ENCODE peak calls at places on chromosomes 2 and 18, in five cellular contexts. U, E, R, N and W are unnamed samples.

GRCh38 chr2:191038241-191038725 is 24.3 kb upstream of the STAT1 start:
- DNase-seq in N (no peak), R (no peak), U (no peak), E (peak), W (no peak)

GRCh38 chr2:27723372-27724144 is 48.0 kb upstream of the MRPL33 start:
- DNase-seq in U (peak), E (peak), R (peak), N (peak), W (peak)

GRCh38 chr2:12456293-12457151 is 260.2 kb upstream of the TRIB2 start:
- DNase-seq in N (peak), U (peak), E (peak), R (peak), W (peak)

GRCh38 chr2:24491626-24492282 is 700 bp downstream of the NCOA1 start:
- DNase-seq in E (no peak), N (peak), U (peak), R (no peak), W (peak)

GRCh38 chr2:133568172-133568571 is at the start of gene NCKAP5:
- DNase-seq in R (peak), E (peak), N (peak), U (no peak), W (peak)

GRCh38 chr2:171522804-171523338 is 597 bp downstream of the CYBRD1 start:
- DNase-seq in U (peak), N (peak), E (no peak), R (no peak), W (no peak)

GRCh38 chr18:73674466-73674865 is 473.2 kb downstream of the FBXO15 start:
- DNase-seq in E (no peak), R (no peak), N (no peak), U (no peak), W (no peak)

GRCh38 chr2:67574230-67574629 is 177.1 kb downstream of the ETAA1 start:
- DNase-seq in U (no peak), E (peak), N (no peak), R (no peak), W (no peak)

DNA sequence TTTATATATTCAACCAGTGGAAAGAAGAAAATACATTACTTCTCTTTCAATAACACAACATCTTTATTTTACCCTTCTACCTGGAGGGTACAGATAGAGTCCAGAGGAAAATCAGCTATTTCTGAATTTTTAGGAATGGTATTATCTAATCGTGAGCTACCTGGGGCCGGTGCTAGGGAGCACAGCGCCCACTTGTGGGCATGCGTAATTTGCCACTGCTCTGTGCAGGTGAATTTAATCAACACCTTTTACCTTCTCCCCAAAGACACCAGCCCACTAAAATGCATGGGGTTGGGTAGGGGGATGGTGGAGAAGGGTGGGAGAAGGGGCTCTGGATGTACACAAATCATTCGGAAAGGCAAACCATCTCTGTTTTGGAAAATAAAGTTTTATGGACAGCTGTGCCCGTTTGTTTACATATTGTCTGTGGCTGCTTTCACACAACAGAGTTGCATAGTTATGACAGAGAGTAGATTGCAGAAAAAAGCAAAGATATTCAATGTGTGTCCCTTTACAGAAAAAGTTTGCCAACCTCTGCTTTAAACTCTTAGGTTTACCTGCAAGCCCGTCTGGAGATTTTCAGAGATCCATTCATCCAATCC is 51.5 kb upstream of the DCC start:
- DNase-seq in R (no peak), U (no peak), E (no peak), N (no peak), W (peak)
- TF ChIP-seq CTCF in R (peak), U (no peak), E (peak), N (peak), W (peak)

GRCh38 chr18:47172476-47172875 is 3.7 kb downstream of the IER3IP1 start:
- DNase-seq in U (no peak), E (no peak), R (no peak), N (no peak), W (no peak)

GRCh38 chr18:47174545-47175116 is 1.5 kb downstream of the IER3IP1 start:
- DNase-seq in U (no peak), R (no peak), E (no peak), N (no peak), W (peak)

GRCh38 chr18:47180765-47181164 is 4.6 kb upstream of the IER3IP1 start:
- DNase-seq in R (no peak), E (no peak), U (no peak), N (no peak), W (no peak)

GRCh38 chr18:47175283-47175894 is 775 bp downstream of the IER3IP1 start:
- DNase-seq in U (no peak), N (peak), E (no peak), R (no peak), W (no peak)

DNA sequence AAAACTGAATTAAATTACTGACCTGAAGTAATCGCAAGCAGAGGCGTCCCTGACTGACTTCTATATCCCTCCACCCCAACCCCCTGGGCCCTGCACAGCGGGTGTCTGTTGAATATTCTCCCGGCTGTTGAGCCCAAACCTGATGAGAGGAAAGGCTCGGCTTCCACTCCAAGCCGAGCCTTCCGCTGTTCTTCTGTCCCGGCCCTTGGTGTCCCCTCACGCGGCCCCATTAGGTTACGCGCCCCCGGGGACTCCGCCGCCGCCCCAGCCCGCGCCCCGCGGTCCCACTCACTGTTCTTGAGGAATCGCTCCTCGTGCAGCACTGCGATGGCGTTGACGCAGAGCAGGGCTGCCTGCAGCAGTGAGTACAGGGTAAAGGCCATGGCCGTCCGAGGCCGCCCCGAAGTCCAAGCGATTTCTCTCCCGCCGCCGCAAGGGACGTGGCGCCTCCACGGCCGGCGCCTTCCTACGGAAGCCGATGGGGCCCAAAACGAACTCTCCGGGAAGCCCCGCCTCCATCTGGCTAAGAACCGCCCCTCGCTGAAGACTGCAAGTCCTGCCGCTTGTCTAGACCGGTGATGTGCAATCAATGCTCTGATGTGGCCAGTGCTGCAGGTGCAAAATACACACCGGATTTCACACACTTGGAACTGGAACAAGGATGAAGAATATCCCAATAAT is at the start of gene IER3IP1:
- DNase-seq in U (peak), R (peak), E (peak), N (peak), W (peak)
- TF ChIP-seq CTCF in U (peak), R (peak), E (peak), N (peak), W (no peak)

GRCh38 chr18:56748698-56749268 is 97.6 kb downstream of the WDR7 start:
- DNase-seq in N (no peak), U (no peak), R (no peak), E (peak), W (no peak)
- TF ChIP-seq CTCF in N (peak), U (peak), R (peak), E (peak), W (peak)

GRCh38 chr2:187438459-187438858 is 9.6 kb downstream of the CALCRL start:
- DNase-seq in E (no peak), R (no peak), N (no peak), U (no peak), W (no peak)

GRCh38 chr2:187442778-187443177 is 5.3 kb downstream of the CALCRL start:
- DNase-seq in N (no peak), R (no peak), U (no peak), E (no peak), W (no peak)

GRCh38 chr2:187440101-187440500 is 8.0 kb downstream of the CALCRL start:
- DNase-seq in U (no peak), N (no peak), R (no peak), E (no peak), W (no peak)

DNA sequence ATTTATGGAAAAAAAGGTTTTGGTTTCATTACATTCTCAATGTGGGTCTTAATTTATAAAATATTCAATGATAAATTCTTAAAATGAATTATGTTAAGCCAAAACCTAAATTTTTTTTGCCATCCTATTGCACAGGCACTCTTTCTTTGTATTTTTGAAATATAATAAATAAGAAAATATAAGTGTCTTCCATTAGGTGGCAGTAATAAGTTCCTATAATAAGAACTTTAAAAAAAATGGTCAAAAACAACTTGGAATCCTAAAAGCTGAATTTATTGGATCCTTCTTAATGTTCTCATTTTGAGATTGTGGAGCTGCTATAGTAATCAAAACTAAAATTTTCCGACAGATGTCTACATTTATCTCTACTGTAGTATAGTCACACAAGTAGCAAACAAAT is 5.7 kb downstream of the CALCRL start:
- DNase-seq in N (no peak), U (no peak), R (no peak), E (no peak), W (no peak)
- TF ChIP-seq CTCF in N (no peak), U (no peak), R (peak), E (peak), W (no peak)

GRCh38 chr2:166384774-166385173 is 9.0 kb upstream of the SCN9A start:
- DNase-seq in U (no peak), E (no peak), R (no peak), N (no peak), W (no peak)
- TF ChIP-seq CTCF in U (peak), E (peak), R (peak), N (peak), W (peak)

DNA sequence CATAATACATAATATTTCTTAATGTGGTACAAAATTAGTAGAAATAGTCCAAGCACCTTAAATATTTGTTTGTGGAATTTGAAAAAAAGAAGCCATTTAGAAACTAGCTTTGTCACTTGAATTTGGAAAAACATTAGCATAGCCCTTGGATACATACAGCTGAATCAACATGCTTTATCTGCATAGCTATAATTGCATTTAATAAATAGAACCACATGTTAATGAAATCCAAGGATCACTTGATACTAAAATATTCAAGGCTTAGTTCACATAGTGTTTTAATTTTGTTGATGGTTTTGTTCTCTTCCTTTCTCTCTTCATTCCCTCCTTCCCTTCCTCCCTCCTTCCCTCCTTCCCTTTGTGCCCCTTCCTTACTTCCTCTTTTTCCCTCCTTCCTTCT is 169.4 kb upstream of the NRXN1 start:
- DNase-seq in R (no peak), U (no peak), N (no peak), E (no peak), W (no peak)
- TF ChIP-seq CTCF in R (no peak), U (no peak), N (no peak), E (no peak), W (no peak)

GRCh38 chr2:177489719-177490301 is 97.2 kb downstream of the AGPS start:
- DNase-seq in N (no peak), U (no peak), E (no peak), R (no peak), W (no peak)
- TF ChIP-seq CTCF in N (peak), U (peak), E (peak), R (peak), W (peak)

GRCh38 chr2:230903251-230904150 is 21.5 kb downstream of the GPR55 start:
- DNase-seq in E (no peak), N (no peak), U (no peak), R (no peak), W (no peak)

GRCh38 chr2:230900336-230900995 is 24.6 kb downstream of the GPR55 start:
- DNase-seq in N (no peak), E (no peak), U (no peak), R (no peak), W (peak)

GRCh38 chr2:230899786-230900185 is 25.3 kb downstream of the GPR55 start:
- DNase-seq in E (no peak), N (no peak), R (no peak), U (no peak), W (no peak)

GRCh38 chr2:230901006-230901405 is 24.0 kb downstream of the GPR55 start:
- DNase-seq in E (no peak), N (no peak), U (no peak), R (no peak), W (no peak)

DNA sequence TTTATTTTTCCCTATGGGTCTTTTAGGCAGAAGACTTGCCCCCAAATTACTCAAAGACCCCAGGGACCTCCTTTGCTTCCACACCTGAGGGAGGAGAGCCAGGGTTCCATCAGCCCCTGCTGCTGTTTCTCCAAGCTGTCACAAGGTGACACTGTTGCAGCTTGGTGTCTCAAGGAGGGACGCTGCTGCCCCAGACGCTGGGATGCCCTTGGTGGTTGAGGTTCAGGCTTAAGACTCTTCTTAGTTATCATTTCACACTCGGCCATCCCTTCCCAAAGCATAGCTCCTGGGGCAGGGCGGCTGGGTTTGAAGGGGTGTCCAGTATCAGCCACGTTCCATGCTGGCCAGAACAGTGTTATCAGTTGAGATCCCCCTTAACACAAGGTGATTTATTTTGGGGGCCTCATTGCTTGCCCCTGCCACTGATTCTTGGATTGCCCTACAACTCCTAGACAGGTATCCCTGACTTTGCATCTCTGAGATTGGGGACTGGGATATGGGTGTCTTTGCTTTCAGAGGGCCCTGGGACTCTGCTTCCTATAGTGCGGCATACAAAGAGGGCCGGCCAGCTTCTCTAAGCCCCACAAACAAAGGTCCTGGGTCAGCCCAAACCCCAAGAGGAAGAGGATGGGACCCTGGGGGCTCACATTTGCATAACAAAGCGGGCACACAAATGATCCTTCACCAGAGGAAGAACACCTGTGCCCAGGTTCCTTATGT is 22.7 kb downstream of the GPR55 start:
- DNase-seq in R (no peak), N (no peak), E (peak), U (no peak), W (no peak)
- TF ChIP-seq CTCF in R (peak), N (peak), E (peak), U (no peak), W (peak)

GRCh38 chr2:176650811-176651559 is 381.7 kb downstream of the MTX2 start:
- DNase-seq in E (no peak), N (no peak), U (no peak), R (no peak), W (no peak)

GRCh38 chr2:176653856-176654443 is 384.7 kb downstream of the MTX2 start:
- DNase-seq in N (peak), U (peak), E (peak), R (no peak), W (peak)

GRCh38 chr2:176650101-176650500 is 380.9 kb downstream of the MTX2 start:
- DNase-seq in U (no peak), R (no peak), N (no peak), E (no peak), W (no peak)

GRCh38 chr2:176656055-176656775 is 387.0 kb downstream of the MTX2 start:
- DNase-seq in E (no peak), U (no peak), R (no peak), N (no peak), W (no peak)

DNA sequence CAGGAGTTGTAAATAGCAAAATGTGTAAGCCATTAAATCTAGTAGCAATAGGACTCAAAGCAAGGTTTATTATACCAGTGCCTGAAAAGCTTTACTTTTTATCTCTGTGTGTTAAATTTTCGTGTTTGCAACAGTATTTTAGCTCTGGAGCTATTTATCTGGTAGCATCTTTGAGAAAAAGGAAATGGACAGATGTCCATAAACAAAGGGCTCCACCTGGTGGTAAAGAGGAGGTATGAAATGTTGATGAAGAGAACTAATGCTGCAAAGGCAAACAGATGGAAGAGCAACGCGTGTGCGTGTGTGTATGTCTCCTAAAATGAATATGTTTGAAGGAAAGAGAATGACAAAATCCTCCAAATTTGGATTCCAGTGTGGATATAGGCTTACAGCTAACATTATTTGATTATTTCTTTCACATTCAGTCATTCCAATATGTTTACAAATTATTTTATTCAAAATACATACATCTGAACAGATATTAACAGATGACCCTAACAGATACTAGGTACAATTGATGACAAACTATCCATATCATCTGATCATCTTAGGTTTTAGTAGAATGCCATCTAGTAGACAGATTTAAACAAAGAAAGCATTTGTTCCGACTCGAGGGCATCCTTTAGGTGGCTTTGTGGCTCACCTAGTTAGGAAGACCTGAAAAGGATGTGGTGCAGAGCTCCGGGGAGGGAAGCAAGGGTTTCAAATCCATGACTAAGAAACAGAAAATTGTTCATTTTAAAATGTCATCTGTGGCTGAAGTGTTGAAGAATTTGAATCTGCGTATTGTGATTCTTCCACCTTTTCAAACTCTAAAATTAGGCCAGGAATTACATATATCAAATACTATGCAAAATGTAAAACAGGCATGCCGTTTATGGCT is 383.3 kb downstream of the MTX2 start:
- DNase-seq in E (peak), N (no peak), U (no peak), R (no peak), W (no peak)
- TF ChIP-seq CTCF in E (peak), N (peak), U (peak), R (peak), W (peak)

GRCh38 chr2:216646116-216646515 is 12.9 kb downstream of the IGFBP2 start:
- DNase-seq in N (no peak), E (no peak), U (no peak), R (no peak), W (no peak)
- TF ChIP-seq CTCF in N (no peak), E (no peak), U (no peak), R (no peak), W (no peak)